ENCODE peak calls at places on chromosomes 5 and 9, in four cellular contexts. K is lower leg skin, V is neural crest cell, O is upper lobe of left lung. F is an unnamed sample.

GRCh38 chr5:14851999-14852526 is 19.5 kb downstream of the ANKH start:
- DNase-seq in K (no peak), V (no peak), O (no peak), F (no peak)

GRCh38 chr9:25025156-25025555 is 479.5 kb upstream of the IZUMO3 start:
- DNase-seq in K (no peak), O (no peak), V (no peak), F (no peak)

GRCh38 chr5:72817076-72817476 is 615 bp downstream of the TNPO1 start:
- DNase-seq in V (peak; percentile 55), K (peak; percentile 43), O (peak; percentile 66), F (peak; percentile 29)

GRCh38 chr5:57448287-57448686 is 34.3 kb downstream of the ACTBL2 start:
- DNase-seq in V (no peak), K (no peak), O (no peak), F (no peak)

GRCh38 chr9:75152416-75152815 is 64.1 kb downstream of the OSTF1 start:
- DNase-seq in K (no peak), O (no peak), V (no peak), F (no peak)

GRCh38 chr5:138912093-138912492 is 37.0 kb upstream of the LRRTM2 start:
- DNase-seq in O (no peak), V (no peak), K (no peak), F (no peak)

GRCh38 chr5:64505769-64506566 is at the start of gene RGS7BP:
- DNase-seq in V (peak; percentile 45), K (no peak), O (peak; percentile 28), F (no peak)

GRCh38 chr9:130536594-130537215 is 42.7 kb upstream of the FUBP3 start:
- DNase-seq in O (no peak), K (no peak), V (no peak), F (no peak)

GRCh38 chr5:40879163-40879942 is 29.9 kb upstream of the C7 start:
- DNase-seq in K (no peak), V (no peak), O (no peak), F (peak; percentile 10)

GRCh38 chr5:85709728-85710127 is 908.0 kb upstream of the COX7C start:
- DNase-seq in V (no peak), O (no peak), K (no peak), F (no peak)

GRCh38 chr9:79858509-79858908 is 286.7 kb downstream of the TLE4 start:
- DNase-seq in V (no peak), K (no peak), O (no peak), F (no peak)

GRCh38 chr5:141757402-141757801 is 75.4 kb upstream of the ARAP3 start:
- DNase-seq in K (no peak), V (peak; percentile 22), O (no peak), F (peak; percentile 38)

GRCh38 chr5:170069512-170069911 is 36.2 kb upstream of the FOXI1 start:
- DNase-seq in O (no peak), V (no peak), K (no peak), F (no peak)

GRCh38 chr5:170071748-170072147 is 33.9 kb upstream of the FOXI1 start:
- DNase-seq in K (no peak), O (no peak), V (no peak), F (no peak)

GRCh38 chr5:170067574-170068170 is 38.0 kb upstream of the FOXI1 start:
- DNase-seq in K (no peak), O (no peak), V (no peak), F (no peak)

GRCh38 chr5:170067152-170067551 is 38.5 kb upstream of the FOXI1 start:
- DNase-seq in O (no peak), K (no peak), V (no peak), F (no peak)

GRCh38 chr5:170070556-170071412 is 34.9 kb upstream of the FOXI1 start:
- DNase-seq in O (no peak), K (no peak), V (peak; percentile 67), F (peak; percentile 12)
- TF ChIP-seq CTCF in O (peak; percentile 12), K (no peak), V (peak; percentile 80), F (peak; percentile 94)

GRCh38 chr5:176732736-176733585 is 77.4 kb upstream of the UNC5A start:
- DNase-seq in K (no peak), V (no peak), O (no peak), F (no peak)

GRCh38 chr5:176733586-176734262 is 76.6 kb upstream of the UNC5A start:
- DNase-seq in K (no peak), V (no peak), O (no peak), F (no peak)

GRCh38 chr5:176735383-176736265 is 74.7 kb upstream of the UNC5A start:
- DNase-seq in K (no peak), O (no peak), V (no peak), F (no peak)

GRCh38 chr5:176736271-176736965 is 73.9 kb upstream of the UNC5A start:
- DNase-seq in O (no peak), V (no peak), K (no peak), F (no peak)

GRCh38 chr5:176734756-176735342 is 75.5 kb upstream of the UNC5A start:
- DNase-seq in O (no peak), V (no peak), K (no peak), F (no peak)
- TF ChIP-seq CTCF in O (no peak), V (no peak), K (no peak), F (no peak)

DNA sequence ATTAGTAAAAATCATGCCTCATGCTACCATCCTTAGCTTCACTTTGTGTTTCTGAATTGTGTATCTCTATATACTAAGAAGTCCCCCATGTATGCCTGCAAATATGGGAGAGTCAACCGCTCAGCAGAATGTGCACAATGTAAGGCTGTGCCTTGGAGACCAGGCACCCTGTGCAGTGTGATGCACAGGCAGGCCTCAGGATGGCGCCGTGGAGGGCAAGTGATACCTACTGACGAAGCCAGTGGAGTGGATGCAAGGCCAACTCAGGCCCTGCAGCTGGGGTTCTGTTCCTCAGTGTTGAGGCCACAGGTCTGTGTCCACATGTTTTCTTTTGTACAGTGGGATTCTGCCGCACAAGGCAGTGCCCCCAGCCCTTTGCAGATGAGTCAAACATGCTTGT is 28.4 kb downstream of the SYK start:
- DNase-seq in K (no peak), O (peak; percentile 12), V (no peak), F (no peak)
- TF ChIP-seq CTCF in K (no peak), O (no peak), V (no peak), F (no peak)

GRCh38 chr5:157739388-157740045 is 4.0 kb upstream of the LSM11 start:
- DNase-seq in O (no peak), V (no peak), K (no peak), F (no peak)

GRCh38 chr5:157743163-157744054 is at the start of gene LSM11:
- DNase-seq in V (peak; percentile 95), O (peak; percentile 96), K (peak; percentile 85), F (peak; percentile 63)

GRCh38 chr5:157735991-157736390 is 4.8 kb downstream of the THG1L start:
- DNase-seq in O (no peak), V (no peak), K (no peak), F (no peak)

GRCh38 chr5:157744055-157745011 is 821 bp downstream of the LSM11 start:
- DNase-seq in O (peak; percentile 29), K (no peak), V (peak; percentile 18), F (no peak)

GRCh38 chr5:157740211-157740610 is 3.3 kb upstream of the LSM11 start:
- DNase-seq in K (no peak), V (no peak), O (no peak), F (peak; percentile 18)
- TF ChIP-seq CTCF in K (no peak), V (peak; percentile 51), O (no peak), F (peak; percentile 78)

GRCh38 chr5:78554595-78554994 is 94.0 kb downstream of the LHFPL2 start:
- DNase-seq in V (no peak), K (no peak), O (no peak), F (no peak)

GRCh38 chr5:78553578-78553977 is 95.0 kb downstream of the LHFPL2 start:
- DNase-seq in K (no peak), V (no peak), O (no peak), F (no peak)

GRCh38 chr5:78553991-78554390 is 94.6 kb downstream of the LHFPL2 start:
- DNase-seq in K (no peak), O (no peak), V (no peak), F (no peak)

GRCh38 chr5:78557601-78558000 is 91.0 kb downstream of the LHFPL2 start:
- DNase-seq in O (no peak), V (no peak), K (no peak), F (no peak)

DNA sequence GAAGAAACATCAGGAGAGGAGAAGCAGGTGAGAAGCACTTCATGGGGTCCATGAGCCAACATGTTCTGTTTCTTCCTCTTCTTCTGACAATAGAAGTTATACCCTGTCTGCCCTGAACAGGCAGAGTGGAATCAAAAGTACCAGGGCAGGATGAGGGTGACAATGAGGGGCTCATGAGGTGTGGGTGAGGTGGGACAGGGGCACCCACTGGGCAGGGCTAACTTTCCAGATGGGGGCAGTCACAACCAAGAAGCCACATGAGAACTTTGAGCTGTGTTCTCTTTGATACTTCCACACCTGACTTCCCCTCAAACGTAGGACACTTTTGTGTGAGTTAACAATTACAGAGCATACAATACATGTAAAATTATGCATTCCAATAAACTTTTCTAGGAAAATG is 92.7 kb downstream of the LHFPL2 start:
- DNase-seq in O (no peak), V (no peak), K (no peak), F (no peak)
- TF ChIP-seq CTCF in O (no peak), V (no peak), K (no peak), F (no peak)

DNA sequence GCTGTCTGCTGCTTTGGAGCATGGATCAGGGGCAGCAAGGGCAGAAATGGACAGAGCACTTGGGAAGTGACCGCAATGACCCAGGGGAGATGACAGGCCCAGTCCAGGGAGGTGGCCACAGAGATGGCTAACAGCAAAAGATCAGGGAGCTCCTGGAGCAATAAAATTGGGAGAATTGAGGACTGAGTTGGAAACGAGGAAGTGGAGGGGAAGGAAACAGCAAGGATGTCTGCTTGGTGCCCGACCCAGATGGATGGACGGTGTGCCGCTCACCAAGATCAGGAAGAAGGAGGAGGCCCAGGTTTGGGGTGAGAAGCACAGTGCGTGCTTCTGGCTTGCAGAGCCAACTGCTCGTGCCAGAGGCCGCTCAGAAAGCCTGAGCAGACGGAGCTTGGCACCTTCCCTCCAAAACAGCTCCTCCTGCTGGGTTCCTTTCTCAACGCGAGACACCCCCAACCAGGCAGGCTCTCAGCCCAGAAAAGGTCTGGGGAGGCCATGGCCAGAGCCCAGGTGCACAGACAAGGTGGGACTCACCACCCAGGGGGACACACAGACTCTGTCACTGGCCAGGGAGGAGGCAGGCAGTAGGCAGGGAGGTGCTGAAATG is 1.7 kb upstream of the SLC34A1 start:
- DNase-seq in O (no peak), K (no peak), V (no peak), F (no peak)
- TF ChIP-seq CTCF in O (no peak), K (no peak), V (no peak), F (peak; percentile 44)

GRCh38 chr9:69758981-69759477 is 782 bp downstream of the PTAR1 start:
- DNase-seq in V (no peak), O (no peak), K (no peak), F (no peak)
- TF ChIP-seq CTCF in V (no peak), O (no peak), K (no peak), F (no peak)

DNA sequence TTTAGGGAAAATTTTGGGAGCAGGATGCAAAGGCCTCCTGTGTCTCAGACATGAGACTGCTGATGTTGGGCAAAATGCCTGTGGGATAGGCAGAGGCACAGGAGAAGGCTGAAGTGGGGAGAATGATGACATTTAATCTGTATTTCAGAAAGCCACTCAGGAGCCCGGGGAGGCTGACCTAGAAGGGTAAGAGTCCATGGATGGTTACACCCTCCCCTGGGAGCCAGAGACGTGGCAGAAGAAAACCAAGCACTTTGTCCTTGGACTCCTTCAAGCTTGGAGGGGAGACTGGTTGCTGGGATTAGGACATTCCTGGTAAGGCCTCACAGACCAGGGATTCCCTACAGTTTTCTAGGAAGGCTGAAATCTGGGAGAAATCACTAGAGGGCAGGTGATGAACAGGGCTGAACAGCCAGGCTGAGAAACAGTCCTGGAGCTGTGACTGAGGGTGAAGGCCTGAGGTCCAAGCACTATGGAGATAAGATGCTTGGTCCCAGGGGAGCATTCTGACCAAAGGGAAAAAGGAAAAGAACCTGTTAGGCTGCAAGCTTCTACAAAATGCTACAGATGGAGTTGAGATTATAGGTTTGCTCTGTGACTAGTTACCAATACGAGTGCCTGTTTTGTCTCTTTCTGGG is 312.1 kb upstream of the PANK3 start:
- DNase-seq in K (no peak), V (no peak), O (no peak), F (no peak)
- TF ChIP-seq CTCF in K (no peak), V (no peak), O (no peak), F (no peak)